ENCODE peak calls at places on chromosomes 7 and 10, in eight cellular contexts. I is stomach, W is GM12878, O is breast epithelium, K is sigmoid colon, B is gastrocnemius medialis, Y is K562, G is A549. F is an unnamed sample.
A peak's percentile ranks its signal among the peaks of the same experiment; 100 is the strongest.

GRCh38 chr10:6061056-6061455 is 1.1 kb downstream of the IL2RA start:
- DNase-seq in I (peak; percentile 5), W (no peak), O (no peak), K (peak; percentile 5), B (no peak), Y (no peak), G (no peak), F (no peak)

GRCh38 chr10:5143137-5143536 is 41.8 kb downstream of the AKR1C8 start:
- DNase-seq in I (no peak), W (no peak), O (no peak), K (no peak), B (no peak), Y (no peak), G (no peak), F (no peak)

GRCh38 chr10:21369697-21370096 is 155.8 kb downstream of the SKIDA1 start:
- DNase-seq in I (no peak), W (no peak), O (no peak), K (no peak), B (no peak), Y (no peak), G (peak; percentile 54), F (no peak)

GRCh38 chr10:113583561-113583960 is 30.7 kb downstream of the HABP2 start:
- DNase-seq in I (no peak), W (no peak), O (no peak), K (no peak), B (peak; percentile 76), Y (no peak), G (no peak), F (no peak)

GRCh38 chr7:55574062-55574717 is 1.9 kb upstream of the VOPP1 start:
- DNase-seq in I (no peak), W (no peak), O (no peak), K (no peak), B (no peak), Y (no peak), G (no peak), F (no peak)

GRCh38 chr10:33376976-33377657 is 42.6 kb upstream of the NRP1 start:
- DNase-seq in I (no peak), W (no peak), O (no peak), K (no peak), B (no peak), Y (no peak), G (peak; percentile 5), F (no peak)

GRCh38 chr10:90818736-90819135 is 39.1 kb downstream of the HTR7 start:
- DNase-seq in I (no peak), W (no peak), O (no peak), K (no peak), B (no peak), Y (no peak), G (no peak), F (no peak)

GRCh38 chr10:113071446-113071845 is 121.4 kb downstream of the TCF7L2 start:
- DNase-seq in I (peak; percentile 94), W (no peak), O (no peak), K (no peak), B (no peak), Y (no peak), G (no peak), F (peak; percentile 83)

GRCh38 chr10:4242561-4243035 is 457.6 kb upstream of the KLF6 start:
- DNase-seq in I (no peak), W (no peak), O (no peak), K (peak; percentile 68), B (no peak), Y (no peak), G (no peak), F (peak; percentile 14)

GRCh38 chr7:35992436-35992835 is 160.6 kb upstream of the EEPD1 start:
- DNase-seq in I (no peak), W (no peak), O (no peak), K (no peak), B (no peak), Y (no peak), G (no peak), F (no peak)

GRCh38 chr10:132517951-132518521 is 19.6 kb upstream of the INPP5A start:
- DNase-seq in I (no peak), W (no peak), O (peak; percentile 47), K (peak; percentile 73), B (no peak), Y (no peak), G (no peak), F (no peak)

GRCh38 chr10:63137306-63137705 is 4.2 kb downstream of the NRBF2 start:
- DNase-seq in I (no peak), W (no peak), O (no peak), K (no peak), B (no peak), Y (no peak), G (no peak), F (no peak)

GRCh38 chr10:118116555-118117311 is 70.0 kb upstream of the RAB11FIP2 start:
- DNase-seq in I (no peak), W (no peak), O (no peak), K (no peak), B (no peak), Y (no peak), G (no peak), F (peak; percentile 92)

GRCh38 chr7:99090811-99091582 is 52.9 kb downstream of the SMURF1 start:
- DNase-seq in I (no peak), W (no peak), O (no peak), K (no peak), B (no peak), Y (no peak), G (no peak), F (no peak)

GRCh38 chr10:124563320-124563719 is 101.7 kb downstream of the LHPP start:
- DNase-seq in I (no peak), W (no peak), O (no peak), K (no peak), B (no peak), Y (no peak), G (no peak), F (no peak)

GRCh38 chr7:127359011-127359410 is 33.5 kb downstream of the ZNF800 start:
- DNase-seq in I (no peak), W (no peak), O (no peak), K (no peak), B (no peak), Y (no peak), G (no peak), F (no peak)

GRCh38 chr7:90613088-90613498 is 17.0 kb downstream of the CDK14 start:
- DNase-seq in I (no peak), W (peak; percentile 69), O (no peak), K (no peak), B (no peak), Y (no peak), G (no peak), F (no peak)

GRCh38 chr7:102287465-102288146 is 938 bp downstream of the SH2B2 start:
- DNase-seq in I (peak; percentile 57), W (no peak), O (no peak), K (peak; percentile 77), B (no peak), Y (no peak), G (peak; percentile 31), F (peak; percentile 61)

GRCh38 chr7:153628825-153629224 is 423.4 kb upstream of the DPP6 start:
- DNase-seq in I (no peak), W (no peak), O (no peak), K (no peak), B (no peak), Y (no peak), G (no peak), F (no peak)

GRCh38 chr10:100148353-100149211 is 37.2 kb downstream of the ERLIN1 start:
- DNase-seq in I (no peak), W (peak; percentile 61), O (no peak), K (no peak), B (no peak), Y (no peak), G (peak; percentile 37), F (no peak)

GRCh38 chr10:282294-283139 is 147.3 kb downstream of the ZMYND11 start:
- DNase-seq in I (no peak), W (no peak), O (no peak), K (no peak), B (no peak), Y (no peak), G (no peak), F (no peak)

DNA sequence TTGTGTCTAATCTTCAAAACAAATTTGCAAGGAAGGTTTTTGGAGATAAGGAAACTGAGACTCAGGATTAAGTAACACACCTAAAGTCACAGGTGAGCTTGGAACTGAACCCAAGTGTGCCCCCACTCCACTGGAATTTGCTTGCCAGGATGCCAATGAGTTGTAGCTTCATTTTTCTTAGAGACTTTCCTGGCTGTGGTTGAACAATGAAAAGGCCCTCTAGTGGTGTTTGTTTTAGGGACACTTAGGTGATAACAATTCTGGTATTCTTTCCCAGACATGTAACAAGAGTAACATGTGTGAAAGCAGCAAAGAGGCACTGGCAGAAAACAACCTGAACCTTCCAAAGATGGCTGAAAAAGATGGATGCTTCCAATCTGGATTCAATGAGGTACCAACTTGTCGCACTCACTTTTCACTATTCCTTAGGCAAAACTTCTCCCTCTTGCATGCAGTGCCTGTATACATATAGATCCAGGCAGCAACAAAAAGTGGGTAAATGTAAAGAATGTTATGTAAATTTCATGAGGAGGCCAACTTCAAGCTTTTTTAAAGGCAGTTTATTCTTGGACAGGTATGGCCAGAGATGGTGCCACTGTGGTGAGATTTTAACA is 1.5 kb downstream of the IL6 start:
- DNase-seq in I (no peak), W (no peak), O (no peak), K (no peak), B (no peak), Y (peak; percentile 63), G (peak; percentile 55), F (peak; percentile 54)
- TF ChIP-seq POLR2A in I (no peak), W (no peak), O (no peak), K (no peak), B (no peak), Y (no peak), G (no peak), F (no peak)

GRCh38 chr10:16811765-16812164 is 5.5 kb downstream of the RSU1 start:
- DNase-seq in I (no peak), W (no peak), O (no peak), K (no peak), B (no peak), Y (no peak), G (no peak), F (no peak)
- H3K4me1 ChIP-seq in I (peaks cover 24% of the 10 kb centered on the region), W (no peaks in the 10 kb centered on the region), O (peaks cover 4% of the 10 kb centered on the region), K (no peaks in the 10 kb centered on the region), B (peaks cover 15% of the 10 kb centered on the region), Y (peaks cover 7% of the 10 kb centered on the region), G (peaks cover 11% of the 10 kb centered on the region), F (peaks cover 12% of the 10 kb centered on the region)

GRCh38 chr10:75405201-75406143 is 3.9 kb upstream of the ZNF503 start:
- DNase-seq in I (peak; percentile 82), W (no peak), O (no peak), K (no peak), B (no peak), Y (no peak), G (no peak), F (peak; percentile 16)
- TF ChIP-seq POLR2A in I (no peak), W (no peak), O (no peak), K (no peak), B (no peak), Y (no peak), G (no peak), F (no peak)

DNA sequence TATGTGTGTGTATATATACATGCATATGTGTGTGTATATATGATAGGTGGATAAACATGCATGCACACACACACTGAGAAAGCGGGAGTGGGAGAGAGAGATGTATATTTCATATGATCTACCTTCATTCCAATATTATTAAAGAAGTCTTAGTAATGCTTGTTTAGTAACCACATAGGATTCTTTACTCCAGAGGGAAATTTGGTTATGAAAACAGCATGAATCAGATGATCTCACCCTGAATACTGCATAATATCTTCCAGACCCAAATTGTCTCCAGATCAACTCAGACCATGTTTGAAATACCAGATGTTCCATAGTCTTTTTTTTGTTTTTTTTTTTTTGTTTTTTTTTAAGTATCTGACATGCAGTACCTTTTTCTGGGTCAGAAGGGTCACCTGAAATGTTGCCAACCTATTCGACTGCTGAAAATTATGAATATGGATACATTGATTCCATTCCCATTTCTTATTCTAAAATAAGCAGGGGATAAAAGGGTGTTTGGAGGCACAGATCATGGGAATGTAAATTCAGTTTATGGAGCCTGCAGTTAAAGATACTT is 17.4 kb downstream of the TES start:
- DNase-seq in I (no peak), W (no peak), O (no peak), K (no peak), B (no peak), Y (no peak), G (no peak), F (no peak)
- H3K4me1 ChIP-seq in I (peaks cover 33% of the 10 kb centered on the region), W (peaks cover 24% of the 10 kb centered on the region), O (peaks cover 20% of the 10 kb centered on the region), K (no peaks in the 10 kb centered on the region), B (peaks cover 19% of the 10 kb centered on the region), Y (peaks cover 33% of the 10 kb centered on the region), G (peaks cover 84% of the 10 kb centered on the region), F (peaks cover 56% of the 10 kb centered on the region)

F was measured in thyroid gland.